ENCODE peak calls at places on chromosomes 6 and 20, in six cellular contexts. I is psoas muscle; Y is H9; C is activated CD4-positive, alpha-beta T cell treated with anti-CD3 and anti-CD28 coated beads, Interleukin-2, amount 10 ng/mL, durations not matched to agents 7 days and 5 days; W is hypothalamus; S is NCI-H345. G is an unnamed sample.

GRCh38 chr6:108452725-108453195 is 108.0 kb upstream of the FOXO3 start:
- DNase-seq in I (no peak), Y (peak; percentile 31), C (no peak), W (no peak), S (no peak), G (no peak)

GRCh38 chr20:1296922-1297321 is 30.8 kb downstream of the SNPH start:
- DNase-seq in I (no peak), Y (no peak), C (no peak), W (no peak), S (no peak), G (no peak)

GRCh38 chr20:18380908-18381529 is 85.8 kb downstream of the DZANK1 start:
- DNase-seq in I (no peak), Y (peak; percentile 65), C (no peak), W (no peak), S (no peak), G (no peak)

GRCh38 chr20:31596831-31597482 is 8.1 kb upstream of the ID1 start:
- DNase-seq in I (no peak), Y (no peak), C (no peak), W (no peak), S (no peak), G (no peak)

GRCh38 chr6:14059791-14060436 is 57.7 kb upstream of the CD83 start:
- DNase-seq in I (no peak), Y (no peak), C (no peak), W (peak; percentile 31), S (peak; percentile 62), G (no peak)

GRCh38 chr20:48143435-48144081 is 358.3 kb upstream of the SULF2 start:
- DNase-seq in I (no peak), Y (no peak), C (no peak), W (no peak), S (peak; percentile 96), G (no peak)

GRCh38 chr6:101413773-101414172 is 20.3 kb downstream of the GRIK2 start:
- DNase-seq in I (no peak), Y (no peak), C (no peak), W (no peak), S (no peak), G (no peak)

GRCh38 chr6:119678961-119679360 is 329.4 kb upstream of the MAN1A1 start:
- DNase-seq in I (no peak), Y (no peak), C (no peak), W (no peak), S (no peak), G (no peak)

GRCh38 chr6:128725271-128726233 is 157.4 kb upstream of the LAMA2 start:
- DNase-seq in I (no peak), Y (no peak), C (peak; percentile 23), W (no peak), S (no peak), G (no peak)

GRCh38 chr20:3694864-3695263 is 13.1 kb upstream of the ADAM33 start:
- DNase-seq in I (no peak), Y (no peak), C (no peak), W (no peak), S (no peak), G (no peak)

GRCh38 chr6:14172575-14172974 is 55.0 kb downstream of the CD83 start:
- DNase-seq in I (no peak), Y (no peak), C (no peak), W (no peak), S (no peak), G (no peak)

GRCh38 chr6:15330174-15330934 is 84.5 kb downstream of the JARID2 start:
- DNase-seq in I (no peak), Y (no peak), C (no peak), W (no peak), S (no peak), G (no peak)

GRCh38 chr6:85460951-85461805 is 11.3 kb downstream of the NT5E start:
- DNase-seq in I (no peak), Y (no peak), C (peak; percentile 77), W (no peak), S (no peak), G (no peak)

GRCh38 chr6:156685823-156686428 is 91.3 kb upstream of the ARID1B start:
- DNase-seq in I (no peak), Y (no peak), C (no peak), W (no peak), S (no peak), G (no peak)

GRCh38 chr20:859661-860294 is 26.3 kb downstream of the FAM110A start:
- DNase-seq in I (no peak), Y (no peak), C (no peak), W (no peak), S (no peak), G (no peak)

GRCh38 chr6:4930025-4930692 is 73.7 kb downstream of the RPP40 start:
- DNase-seq in I (no peak), Y (no peak), C (no peak), W (no peak), S (peak; percentile 38), G (no peak)

GRCh38 chr20:48651960-48652359 is 175.8 kb downstream of the PREX1 start:
- DNase-seq in I (no peak), Y (no peak), C (no peak), W (no peak), S (no peak), G (no peak)

GRCh38 chr6:43076928-43077809 is 1.1 kb downstream of the PTK7 start:
- DNase-seq in I (no peak), Y (peak; percentile 81), C (no peak), W (no peak), S (peak; percentile 6), G (no peak)

GRCh38 chr6:156057869-156058268 is 602.2 kb upstream of the NOX3 start:
- DNase-seq in I (no peak), Y (no peak), C (no peak), W (no peak), S (no peak), G (no peak)

GRCh38 chr6:127547909-127548649 is 28.9 kb upstream of the C6orf58 start:
- DNase-seq in I (no peak), Y (no peak), C (no peak), W (no peak), S (no peak), G (no peak)

GRCh38 chr20:57384486-57384885 is 6.7 kb upstream of the RBM38 start:
- DNase-seq in I (peak; percentile 44), Y (no peak), C (no peak), W (no peak), S (no peak), G (no peak)

GRCh38 chr20:48706116-48706656 is 121.6 kb downstream of the PREX1 start:
- DNase-seq in I (no peak), Y (no peak), C (no peak), W (no peak), S (no peak), G (no peak)

GRCh38 chr6:56226946-56227879 is 20.2 kb downstream of the COL21A1 start:
- DNase-seq in I (no peak), Y (no peak), C (no peak), W (no peak), S (no peak), G (no peak)

GRCh38 chr20:46959081-46959692 is 64.5 kb downstream of the EYA2 start:
- DNase-seq in I (no peak), Y (no peak), C (no peak), W (no peak), S (peak; percentile 19), G (no peak)

GRCh38 chr6:99605074-99605726 is 1.4 kb upstream of the PRDM13 start:
- DNase-seq in I (no peak), Y (peak; percentile 74), C (no peak), W (no peak), S (no peak), G (no peak)

GRCh38 chr6:6219716-6220115 is 100.7 kb downstream of the F13A1 start:
- DNase-seq in I (no peak), Y (no peak), C (no peak), W (no peak), S (no peak), G (no peak)

GRCh38 chr6:38897507-38897906 is 151.1 kb upstream of the GLP1R start:
- DNase-seq in I (no peak), Y (no peak), C (no peak), W (no peak), S (no peak), G (no peak)

GRCh38 chr6:104173680-104174079 is 686.0 kb downstream of the HACE1 start:
- DNase-seq in I (no peak), Y (no peak), C (no peak), W (no peak), S (no peak), G (no peak)

GRCh38 chr6:40634429-40634828 is 47.3 kb upstream of the LRFN2 start:
- DNase-seq in I (no peak), Y (no peak), C (no peak), W (no peak), S (peak; percentile 92), G (no peak)

GRCh38 chr6:159978291-159979135 is 9.6 kb downstream of the IGF2R start:
- DNase-seq in I (no peak), Y (no peak), C (no peak), W (no peak), S (peak; percentile 59), G (no peak)

GRCh38 chr6:142213402-142213801 is 66.3 kb downstream of the VTA1 start:
- DNase-seq in I (no peak), Y (no peak), C (no peak), W (no peak), S (no peak), G (no peak)

GRCh38 chr6:55239099-55239498 is 64.8 kb downstream of the HCRTR2 start:
- DNase-seq in I (no peak), Y (no peak), C (no peak), W (no peak), S (no peak), G (no peak)

G was measured in GM18507.